ENCODE peak calls at places on chromosomes 1 and 21, in six cellular contexts. A is GM23338; E is neuronal stem cell; N is CD4-positive, CD25-positive, alpha-beta regulatory T cell; G is upper lobe of left lung; V is heart left ventricle. I is an unnamed sample.

GRCh38 chr1:227886993-227887696 is 60.6 kb downstream of the WNT9A start:
- DNase-seq in A (peak; percentile 59), E (peak; percentile 48), N (peak; percentile 55), G (peak; percentile 88), V (peak; percentile 82), I (no peak)

GRCh38 chr1:178396789-178397188 is 100.0 kb downstream of the CLEC20A start:
- DNase-seq in A (no peak), E (no peak), N (no peak), G (no peak), V (no peak), I (no peak)

GRCh38 chr1:116208136-116208535 is 96.9 kb downstream of the MAB21L3 start:
- DNase-seq in A (no peak), E (no peak), N (no peak), G (no peak), V (no peak), I (no peak)

GRCh38 chr1:30675761-30676160 is 47.6 kb downstream of the MATN1 start:
- DNase-seq in A (no peak), E (no peak), N (no peak), G (no peak), V (no peak), I (no peak)

GRCh38 chr1:37989381-37989930 is 366 bp downstream of the SF3A3 start:
- DNase-seq in A (peak; percentile 58), E (no peak), N (peak; percentile 60), G (no peak), V (no peak), I (no peak)

GRCh38 chr21:32233055-32233546 is 45.7 kb downstream of the MIS18A start:
- DNase-seq in A (no peak), E (no peak), N (no peak), G (no peak), V (no peak), I (no peak)

GRCh38 chr1:100184536-100184935 is 6.5 kb upstream of the LRRC39 start:
- DNase-seq in A (no peak), E (no peak), N (no peak), G (no peak), V (no peak), I (no peak)

GRCh38 chr21:28518620-28519019 is 474.1 kb downstream of the LTN1 start:
- DNase-seq in A (no peak), E (no peak), N (no peak), G (no peak), V (no peak), I (no peak)

GRCh38 chr1:224205438-224205840 is 22.4 kb downstream of the DEGS1 start:
- DNase-seq in A (no peak), E (no peak), N (peak; percentile 41), G (no peak), V (peak; percentile 22), I (no peak)

GRCh38 chr1:192766009-192766625 is 42.7 kb upstream of the RGS2 start:
- DNase-seq in A (no peak), E (no peak), N (no peak), G (no peak), V (no peak), I (no peak)

GRCh38 chr21:33434770-33435360 is 31.7 kb downstream of the IFNGR2 start:
- DNase-seq in A (no peak), E (no peak), N (peak; percentile 92), G (no peak), V (no peak), I (no peak)

GRCh38 chr1:163090321-163090945 is 21.3 kb downstream of the RGS4 start:
- DNase-seq in A (no peak), E (no peak), N (no peak), G (no peak), V (no peak), I (no peak)

GRCh38 chr1:26349196-26349885 is 4.6 kb downstream of the CRYBG2 start:
- DNase-seq in A (no peak), E (no peak), N (no peak), G (no peak), V (no peak), I (no peak)

GRCh38 chr1:64712049-64712448 is 32.8 kb upstream of the RAVER2 start:
- DNase-seq in A (no peak), E (no peak), N (no peak), G (no peak), V (no peak), I (no peak)

GRCh38 chr21:42997053-42997452 is 22.7 kb downstream of the PKNOX1 start:
- DNase-seq in A (no peak), E (no peak), N (no peak), G (no peak), V (peak; percentile 64), I (no peak)

GRCh38 chr1:176791911-176792310 is 328.9 kb downstream of the PAPPA2 start:
- DNase-seq in A (no peak), E (no peak), N (no peak), G (no peak), V (no peak), I (no peak)

GRCh38 chr1:236654957-236655356 is 31.3 kb upstream of the ACTN2 start:
- DNase-seq in A (no peak), E (no peak), N (no peak), G (no peak), V (no peak), I (no peak)

GRCh38 chr21:38869946-38870345 is 64.2 kb downstream of the ETS2 start:
- DNase-seq in A (no peak), E (no peak), N (no peak), G (no peak), V (no peak), I (no peak)

GRCh38 chr1:222898191-222898527 is 83.3 kb downstream of the DISP1 start:
- DNase-seq in A (no peak), E (no peak), N (no peak), G (no peak), V (no peak), I (no peak)
- H3K27ac ChIP-seq in A (no peak overlapping the region), E (no peak overlapping the region), N (no peak overlapping the region), G (peak overlapping the region; percentile 14), V (peak overlapping the region; percentile 25), I (no peak overlapping the region)

GRCh38 chr1:156601122-156601830 is at the start of gene GPATCH4:
- DNase-seq in A (peak; percentile 98), E (peak; percentile 73), N (peak; percentile 93), G (no peak), V (peak; percentile 80), I (peak; percentile 58)
- H3K36me3 ChIP-seq in A (peaks cover 18% of the 10 kb centered on the region), E (peaks cover 35% of the 10 kb centered on the region), N (peaks cover 26% of the 10 kb centered on the region), G (peaks cover 10% of the 10 kb centered on the region), V (no peaks in the 10 kb centered on the region), I (peaks cover 25% of the 10 kb centered on the region)

DNA sequence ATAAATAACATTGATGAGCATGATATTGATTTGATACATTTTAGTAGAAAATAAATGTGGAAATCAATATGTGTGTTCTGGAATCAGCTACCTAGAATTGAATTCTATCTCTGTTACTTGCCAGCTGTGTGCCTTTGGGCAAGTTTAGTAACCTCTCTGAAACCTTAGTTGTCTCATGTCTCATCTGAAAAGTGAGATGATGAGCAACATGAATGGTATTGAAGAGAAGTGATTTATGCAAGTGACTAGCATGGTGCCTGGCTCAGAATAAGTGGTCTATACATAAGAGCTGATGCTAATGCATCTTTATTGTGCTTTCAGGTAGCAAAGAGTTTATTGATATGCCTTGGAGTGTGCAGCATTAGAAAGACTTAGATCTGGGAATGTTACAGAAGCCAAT is 383.3 kb downstream of the PRDM2 start:
- DNase-seq in A (no peak), E (no peak), N (no peak), G (no peak), V (no peak), I (no peak)
- H3K27ac ChIP-seq in A (no peak overlapping the region), E (no peak overlapping the region), N (no peak overlapping the region), G (no peak overlapping the region), V (no peak overlapping the region), I (no peak overlapping the region)

DNA sequence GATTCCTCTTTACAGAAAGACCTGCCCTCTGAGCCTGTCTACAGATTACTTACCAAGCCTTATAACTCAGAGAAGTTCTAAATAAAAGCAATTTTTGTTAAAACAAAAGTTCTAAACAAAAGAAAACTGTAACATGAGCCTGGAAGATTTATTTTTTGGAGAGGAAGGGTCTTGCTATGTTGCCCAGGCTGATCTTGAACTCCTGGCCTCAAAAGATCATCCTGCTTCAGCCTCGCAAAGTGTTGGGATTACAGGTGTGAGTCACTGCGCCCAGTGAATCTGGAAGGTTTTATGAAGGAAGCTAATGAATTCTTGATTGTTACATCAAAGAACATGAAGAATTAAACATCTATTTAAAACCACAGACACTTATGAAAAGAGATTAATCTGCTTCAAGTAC is 27.1 kb downstream of the GPBP1L1 start:
- DNase-seq in A (no peak), E (no peak), N (no peak), G (no peak), V (no peak), I (no peak)
- H3K36me3 ChIP-seq in A (peaks cover 55% of the 10 kb centered on the region), E (peaks cover 79% of the 10 kb centered on the region), N (peaks cover 68% of the 10 kb centered on the region), G (peaks cover 64% of the 10 kb centered on the region), V (peaks cover 4% of the 10 kb centered on the region), I (peaks cover 61% of the 10 kb centered on the region)